ENCODE peak calls at places on chromosomes 12 and 14, in five cellular contexts. I is neural crest cell, V is A673, O is psoas muscle, M is GM12864. F is an unnamed sample.

GRCh38 chr14:26820101-26820500 is 222.3 kb upstream of the NOVA1 start:
- DNase-seq in I (no peak), V (no peak), O (no peak), M (no peak), F (no peak)

GRCh38 chr14:68961781-68962584 is 17.1 kb downstream of the ACTN1 start:
- DNase-seq in I (no peak), V (no peak), O (no peak), M (no peak), F (no peak)

GRCh38 chr14:39138450-39138849 is 24.3 kb downstream of the GEMIN2 start:
- DNase-seq in I (no peak), V (no peak), O (no peak), M (no peak), F (no peak)

GRCh38 chr12:47725893-47726292 is 603 bp upstream of the ENDOU start:
- DNase-seq in I (no peak), V (peak; percentile 77), O (no peak), M (peak; percentile 41), F (peak; percentile 67)

GRCh38 chr14:59148334-59148900 is 40.0 kb upstream of the DAAM1 start:
- DNase-seq in I (no peak), V (no peak), O (no peak), M (no peak), F (peak; percentile 23)

GRCh38 chr12:94186461-94187237 is 38.3 kb downstream of the PLXNC1 start:
- DNase-seq in I (peak; percentile 76), V (peak; percentile 59), O (peak; percentile 74), M (no peak), F (no peak)

GRCh38 chr12:52670961-52671360 is 9.2 kb downstream of the KRT1 start:
- DNase-seq in I (no peak), V (no peak), O (no peak), M (no peak), F (no peak)

GRCh38 chr14:100532916-100533630 is 54.1 kb downstream of the BEGAIN start:
- DNase-seq in I (peak; percentile 0), V (no peak), O (peak; percentile 53), M (no peak), F (no peak)

GRCh38 chr12:3065300-3065699 is 11.9 kb upstream of the TSPAN9 start:
- DNase-seq in I (no peak), V (no peak), O (no peak), M (no peak), F (no peak)

GRCh38 chr12:106645074-106645421 is 62.2 kb downstream of the RFX4 start:
- DNase-seq in I (peak; percentile 29), V (peak; percentile 66), O (peak; percentile 72), M (no peak), F (no peak)

GRCh38 chr12:122457627-122458026 is 35.2 kb upstream of the CLIP1 start:
- DNase-seq in I (no peak), V (no peak), O (no peak), M (no peak), F (no peak)

GRCh38 chr14:105168496-105168978 is at the start of gene JAG2:
- DNase-seq in I (no peak), V (peak; percentile 73), O (peak; percentile 86), M (no peak), F (peak; percentile 54)

GRCh38 chr14:52048132-52048531 is 20.7 kb downstream of the NID2 start:
- DNase-seq in I (no peak), V (no peak), O (no peak), M (no peak), F (no peak)

GRCh38 chr14:35333797-35334743 is 41.9 kb downstream of the PSMA6 start:
- DNase-seq in I (no peak), V (no peak), O (no peak), M (no peak), F (no peak)

GRCh38 chr14:103030741-103031565 is 26.4 kb downstream of the CDC42BPB start:
- DNase-seq in I (no peak), V (no peak), O (no peak), M (no peak), F (no peak)

GRCh38 chr12:58930770-58931324 is 10.5 kb upstream of the LRIG3 start:
- DNase-seq in I (no peak), V (no peak), O (no peak), M (no peak), F (no peak)

GRCh38 chr14:100155881-100156645 is 3.4 kb downstream of the DEGS2 start:
- DNase-seq in I (no peak), V (no peak), O (no peak), M (no peak), F (no peak)

GRCh38 chr14:101559624-101560533 is 1.4 kb upstream of the DIO3 start:
- DNase-seq in I (peak; percentile 32), V (no peak), O (peak; percentile 72), M (no peak), F (no peak)

GRCh38 chr12:62832528-62832927 is 102.4 kb downstream of the PPM1H start:
- DNase-seq in I (no peak), V (no peak), O (no peak), M (no peak), F (no peak)

GRCh38 chr12:62827855-62828254 is 107.1 kb downstream of the PPM1H start:
- DNase-seq in I (no peak), V (no peak), O (no peak), M (no peak), F (no peak)

GRCh38 chr12:62832027-62832426 is 102.9 kb downstream of the PPM1H start:
- DNase-seq in I (no peak), V (no peak), O (no peak), M (no peak), F (no peak)

GRCh38 chr12:62827042-62827441 is 107.9 kb downstream of the PPM1H start:
- DNase-seq in I (no peak), V (no peak), O (no peak), M (no peak), F (no peak)
- TF ChIP-seq CTCF in I (peak; percentile 22), V (peak; percentile 11), O (no peak), M (peak; percentile 31), F (no peak)

GRCh38 chr12:32265461-32265860 is 133.9 kb upstream of the FGD4 start:
- DNase-seq in I (no peak), V (no peak), O (no peak), M (no peak), F (no peak)

GRCh38 chr12:32264995-32265394 is 134.4 kb upstream of the FGD4 start:
- DNase-seq in I (no peak), V (peak; percentile 77), O (no peak), M (peak; percentile 70), F (peak; percentile 27)

GRCh38 chr12:32265920-32266319 is 133.4 kb upstream of the FGD4 start:
- DNase-seq in I (no peak), V (no peak), O (no peak), M (peak; percentile 34), F (peak; percentile 26)

GRCh38 chr12:32257695-32258496 is 141.5 kb upstream of the FGD4 start:
- DNase-seq in I (no peak), V (no peak), O (no peak), M (no peak), F (no peak)

GRCh38 chr12:32261638-32262037 is 137.7 kb upstream of the FGD4 start:
- DNase-seq in I (no peak), V (no peak), O (no peak), M (peak; percentile 31), F (no peak)
- TF ChIP-seq CTCF in I (peak; percentile 36), V (peak; percentile 60), O (no peak), M (peak; percentile 39), F (peak; percentile 24)

DNA sequence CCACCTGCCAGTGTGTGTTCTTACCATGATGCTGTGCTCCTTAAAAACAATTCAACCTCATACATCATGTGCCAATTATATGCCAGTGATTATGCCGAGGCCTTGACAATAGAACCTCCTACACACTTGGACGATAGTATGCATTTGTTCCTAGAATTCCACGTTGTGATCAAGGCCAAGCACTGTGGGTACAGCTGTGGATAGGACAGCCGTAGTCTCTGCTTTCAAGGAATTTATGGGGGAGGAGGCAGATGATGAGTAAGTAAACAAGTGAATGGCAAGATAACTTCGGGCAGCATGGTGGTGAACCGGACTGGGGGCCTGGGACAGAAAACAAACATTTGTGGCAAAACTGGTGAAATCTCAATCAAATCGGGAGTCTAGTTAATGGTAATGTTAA is 18.0 kb upstream of the MYO1H start:
- DNase-seq in I (no peak), V (no peak), O (no peak), M (no peak), F (no peak)
- TF ChIP-seq CTCF in I (no peak), V (no peak), O (no peak), M (no peak), F (no peak)

DNA sequence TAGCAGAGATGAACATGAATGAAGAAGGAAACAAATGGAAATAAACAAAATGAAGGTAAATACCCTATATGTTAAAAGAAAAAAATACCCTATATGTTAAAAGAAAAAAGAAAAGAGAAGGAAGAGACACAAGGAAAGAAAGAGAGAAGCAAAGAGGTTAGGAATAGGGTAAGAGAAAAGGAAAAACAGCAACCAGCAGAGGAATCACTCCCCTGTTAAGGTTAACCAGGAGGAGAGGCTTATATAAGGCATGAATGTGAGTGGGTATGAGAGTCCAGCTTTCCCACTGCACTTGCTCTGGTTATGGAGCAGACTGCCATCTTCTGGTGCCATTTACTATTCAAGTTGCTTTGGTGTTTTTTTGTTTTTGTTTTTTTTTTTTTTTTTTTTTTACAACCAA is 3.1 kb downstream of the PPP1R3E start:
- DNase-seq in I (no peak), V (peak; percentile 71), O (no peak), M (no peak), F (no peak)
- TF ChIP-seq CTCF in I (peak; percentile 57), V (peak; percentile 55), O (peak; percentile 16), M (peak; percentile 35), F (peak; percentile 33)

GRCh38 chr12:6827982-6828670 is at the start of gene P3H3:
- DNase-seq in I (peak; percentile 43), V (peak; percentile 76), O (no peak), M (no peak), F (no peak)

GRCh38 chr12:6828671-6829531 is 694 bp downstream of the P3H3 start:
- DNase-seq in I (no peak), V (peak; percentile 33), O (no peak), M (no peak), F (no peak)

GRCh38 chr12:6830286-6830892 is 2.2 kb downstream of the P3H3 start:
- DNase-seq in I (no peak), V (no peak), O (no peak), M (no peak), F (no peak)

GRCh38 chr12:6831021-6831420 is 2.8 kb downstream of the P3H3 start:
- DNase-seq in I (no peak), V (no peak), O (no peak), M (no peak), F (no peak)

GRCh38 chr12:6829532-6830220 is 1.5 kb downstream of the P3H3 start:
- DNase-seq in I (no peak), V (peak; percentile 63), O (no peak), M (no peak), F (no peak)
- TF ChIP-seq CTCF in I (peak; percentile 36), V (peak; percentile 34), O (no peak), M (peak; percentile 13), F (no peak)

GRCh38 chr12:90695415-90695814 is 259.6 kb downstream of the CCER1 start:
- DNase-seq in I (no peak), V (no peak), O (no peak), M (no peak), F (no peak)
- TF ChIP-seq CTCF in I (peak; percentile 30), V (peak; percentile 33), O (no peak), M (no peak), F (no peak)

DNA sequence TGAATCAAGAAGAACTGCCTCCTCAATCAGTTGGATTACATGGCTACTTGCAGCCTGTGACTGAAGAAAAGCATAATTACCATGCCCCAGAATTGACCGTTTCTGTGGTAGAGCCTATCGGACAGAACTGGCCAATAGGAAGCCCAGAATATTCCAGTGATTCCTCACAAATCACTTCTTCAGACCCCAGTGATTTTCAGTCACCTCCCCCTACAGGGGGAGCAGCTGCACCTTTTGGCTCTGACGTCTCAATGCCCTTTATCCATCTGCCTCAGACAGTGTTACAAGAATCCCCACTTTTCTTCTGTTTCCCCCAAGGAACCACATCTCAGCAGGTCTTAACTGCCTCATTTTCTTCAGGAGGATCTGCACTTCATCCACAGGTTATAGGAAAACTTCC is 80.8 kb downstream of the RAD52 start:
- DNase-seq in I (no peak), V (no peak), O (no peak), M (no peak), F (no peak)
- TF ChIP-seq CTCF in I (no peak), V (peak; percentile 31), O (no peak), M (no peak), F (no peak)